ENCODE peak calls at places on chromosome 21, in nine cellular contexts. N is breast epithelium, M is adrenal gland, B is prostate gland, A is ovary, O is stomach, V is A549, G is HCT116, J is Peyer's patch. Q is an unnamed sample.

GRCh38 chr21:30153697-30154340 is 12.8 kb downstream of the CLDN17 start:
- DNase-seq in N (no peak), M (no peak), B (no peak), A (no peak), O (no peak), V (no peak), G (no peak), J (no peak), Q (no peak)

GRCh38 chr21:29168874-29169273 is 38.4 kb downstream of the MAP3K7CL start:
- DNase-seq in N (no peak), M (no peak), B (no peak), A (no peak), O (no peak), V (peak; percentile 75), G (peak; percentile 75), J (no peak), Q (no peak)

GRCh38 chr21:36310016-36310415 is 10.0 kb upstream of the MORC3 start:
- DNase-seq in N (no peak), M (no peak), B (no peak), A (no peak), O (no peak), V (no peak), G (no peak), J (no peak), Q (no peak)

GRCh38 chr21:30269803-30270530 is 12.8 kb downstream of the KRTAP24-1 start:
- DNase-seq in N (no peak), M (no peak), B (no peak), A (no peak), O (no peak), V (no peak), G (no peak), J (no peak), Q (no peak)

GRCh38 chr21:45982256-45982757 is 737 bp downstream of the COL6A1 start:
- DNase-seq in N (peak; percentile 47), M (no peak), B (no peak), A (peak; percentile 55), O (no peak), V (no peak), G (no peak), J (peak; percentile 56), Q (no peak)

GRCh38 chr21:14072761-14073535 is 137.8 kb downstream of the LIPI start:
- DNase-seq in N (no peak), M (no peak), B (no peak), A (no peak), O (no peak), V (no peak), G (no peak), J (no peak), Q (no peak)

GRCh38 chr21:46083271-46084040 is 14.5 kb upstream of the COL6A2 start:
- DNase-seq in N (no peak), M (no peak), B (no peak), A (peak; percentile 43), O (no peak), V (no peak), G (no peak), J (peak; percentile 46), Q (peak; percentile 10)

GRCh38 chr21:30793581-30794314 is 19.3 kb downstream of the KRTAP8-1 start:
- DNase-seq in N (no peak), M (no peak), B (no peak), A (no peak), O (no peak), V (no peak), G (no peak), J (no peak), Q (no peak)

GRCh38 chr21:29334717-29335428 is 36.2 kb downstream of the BACH1 start:
- DNase-seq in N (no peak), M (no peak), B (no peak), A (no peak), O (no peak), V (no peak), G (no peak), J (no peak), Q (no peak)

GRCh38 chr21:31490471-31490870 is 146.4 kb upstream of the TIAM1 start:
- DNase-seq in N (no peak), M (no peak), B (no peak), A (no peak), O (no peak), V (peak; percentile 6), G (no peak), J (no peak), Q (no peak)

GRCh38 chr21:20971296-20971921 is 26.8 kb upstream of the NCAM2 start:
- DNase-seq in N (no peak), M (peak; percentile 68), B (no peak), A (peak; percentile 20), O (no peak), V (peak; percentile 42), G (no peak), J (no peak), Q (peak; percentile 49)

GRCh38 chr21:27382404-27382803 is 415.5 kb upstream of the ADAMTS5 start:
- DNase-seq in N (no peak), M (no peak), B (no peak), A (no peak), O (no peak), V (no peak), G (no peak), J (no peak), Q (no peak)

GRCh38 chr21:27130152-27130551 is 163.3 kb upstream of the ADAMTS5 start:
- DNase-seq in N (no peak), M (no peak), B (no peak), A (no peak), O (no peak), V (no peak), G (no peak), J (no peak), Q (no peak)

GRCh38 chr21:35904995-35905972 is 155.0 kb downstream of the SETD4 start:
- DNase-seq in N (no peak), M (peak; percentile 47), B (no peak), A (peak; percentile 18), O (no peak), V (no peak), G (no peak), J (no peak), Q (no peak)

GRCh38 chr21:26965091-26965566 is 1.8 kb downstream of the ADAMTS5 start:
- DNase-seq in N (no peak), M (no peak), B (no peak), A (no peak), O (no peak), V (no peak), G (no peak), J (no peak), Q (no peak)

GRCh38 chr21:44983421-44984206 is 43.8 kb downstream of the SLX9 start:
- DNase-seq in N (no peak), M (no peak), B (no peak), A (no peak), O (no peak), V (no peak), G (no peak), J (no peak), Q (no peak)

GRCh38 chr21:44977616-44978340 is 37.9 kb downstream of the SLX9 start:
- DNase-seq in N (no peak), M (no peak), B (no peak), A (no peak), O (no peak), V (no peak), G (no peak), J (no peak), Q (no peak)

GRCh38 chr21:44980562-44981489 is 41.0 kb downstream of the SLX9 start:
- DNase-seq in N (no peak), M (no peak), B (no peak), A (no peak), O (no peak), V (no peak), G (no peak), J (no peak), Q (no peak)

GRCh38 chr21:44982558-44983244 is 42.9 kb downstream of the SLX9 start:
- DNase-seq in N (no peak), M (peak; percentile 50), B (no peak), A (no peak), O (peak; percentile 73), V (peak; percentile 24), G (no peak), J (no peak), Q (no peak)

GRCh38 chr21:44979687-44980561 is 40.1 kb downstream of the SLX9 start:
- DNase-seq in N (no peak), M (no peak), B (no peak), A (no peak), O (no peak), V (no peak), G (no peak), J (no peak), Q (no peak)
- TF ChIP-seq POLR2A in N (no peak), M (no peak), B (no peak), A (no peak), O (no peak), V (no peak), G (no peak), J (no peak), Q (no peak)

DNA sequence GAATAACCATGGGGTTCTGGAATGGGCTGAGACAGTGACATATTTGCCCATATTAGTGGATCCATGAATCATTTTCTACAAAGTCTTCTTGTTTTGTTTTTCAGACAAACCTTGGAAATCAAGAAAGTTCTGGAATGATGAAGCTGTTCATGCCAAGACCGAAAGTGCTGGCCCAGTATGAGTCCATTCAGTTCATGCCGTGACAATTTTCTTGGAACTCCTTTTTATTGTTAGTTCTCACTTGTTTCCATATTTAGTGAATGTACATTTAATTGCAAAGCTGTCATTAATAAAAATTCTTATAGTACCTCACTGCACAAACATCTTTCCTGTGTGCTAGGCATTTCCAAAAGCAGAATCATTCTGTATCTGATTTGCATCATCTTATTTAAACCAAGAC is 100.6 kb upstream of the KCNJ15 start:
- DNase-seq in N (no peak), M (no peak), B (no peak), A (no peak), O (no peak), V (no peak), G (no peak), J (no peak), Q (no peak)
- TF ChIP-seq CTCF in N (no peak), M (no peak), B (no peak), A (no peak), O (no peak), V (no peak), G (no peak), J (no peak), Q (no peak)

DNA sequence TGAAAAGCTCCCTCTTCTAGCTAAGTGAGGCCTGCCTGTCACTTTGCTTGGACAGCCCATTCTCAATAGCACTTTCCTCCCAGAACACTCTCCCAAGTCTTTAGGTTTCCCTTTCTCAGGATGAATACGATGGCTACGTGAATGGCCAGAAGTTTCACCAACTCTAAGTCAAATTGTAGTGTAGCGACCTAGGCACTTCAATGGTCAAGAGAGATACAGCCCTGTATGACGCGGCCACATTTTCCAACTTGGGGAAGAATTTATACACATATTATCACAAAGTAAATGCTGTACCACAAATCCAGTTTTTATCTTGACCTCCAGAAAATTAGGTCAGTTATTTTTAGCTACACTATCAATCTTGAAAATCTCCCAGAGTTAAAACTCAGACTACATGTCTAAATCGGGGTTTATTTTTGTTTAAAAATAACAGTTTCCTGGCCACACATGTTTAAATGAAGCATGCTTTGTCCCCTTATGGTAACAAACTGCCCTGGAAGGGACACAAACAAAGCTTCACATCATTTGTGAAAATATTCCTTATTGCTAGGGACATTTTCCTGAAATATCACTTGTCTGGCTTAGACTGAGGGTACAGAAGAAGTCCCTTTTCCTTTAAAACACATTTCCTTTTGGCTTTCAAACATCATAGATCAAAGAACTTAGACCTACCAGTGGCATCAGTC is 192.6 kb downstream of the GABPA start:
- DNase-seq in N (no peak), M (no peak), B (no peak), A (no peak), O (no peak), V (no peak), G (no peak), J (no peak), Q (no peak)
- H3K27ac ChIP-seq in N (peak overlapping the region; percentile 76), M (peak overlapping the region; percentile 40), B (no peak overlapping the region), A (no peak overlapping the region), O (peak overlapping the region; percentile 73), V (no peak overlapping the region), G (no peak overlapping the region), J (peak overlapping the region; percentile 55), Q (peak overlapping the region; percentile 60)

GRCh38 chr21:42304556-42305454 is 10.4 kb downstream of the TFF3 start:
- DNase-seq in N (peak; percentile 7), M (no peak), B (no peak), A (no peak), O (no peak), V (no peak), G (no peak), J (peak; percentile 47), Q (no peak)
- TF ChIP-seq POLR2A in N (no peak), M (no peak), B (no peak), A (no peak), O (no peak), V (no peak), G (no peak), J (no peak), Q (no peak)

Q was measured in body of pancreas.